ENCODE peak calls at places on chromosomes 3 and 15, in nine cellular contexts. One of them, this sample, is unnamed.

GRCh38 chr15:62606376-62607164 is 436.0 kb upstream of the TPM1 start:
- DNase-seq in Panc1: no peak
- DNase-seq in left ventricle myocardium inferior: no peak
- DNase-seq in ovary: no peak
- DNase-seq in transverse colon: no peak
- DNase-seq in right atrium auricular region: no peak
- DNase-seq in neuronal stem cell: no peak
- DNase-seq in SJSA1: peak; percentile 95
- DNase-seq in HCT116: peak; percentile 58
- DNase-seq in this sample: no peak

GRCh38 chr15:66590435-66590834 is 24.6 kb upstream of the LCTL start:
- DNase-seq in Panc1: no peak
- DNase-seq in left ventricle myocardium inferior: no peak
- DNase-seq in ovary: no peak
- DNase-seq in transverse colon: no peak
- DNase-seq in right atrium auricular region: no peak
- DNase-seq in neuronal stem cell: no peak
- DNase-seq in SJSA1: no peak
- DNase-seq in HCT116: no peak
- DNase-seq in this sample: no peak

GRCh38 chr3:73917643-73918042 is 292.9 kb upstream of the PDZRN3 start:
- DNase-seq in Panc1: no peak
- DNase-seq in left ventricle myocardium inferior: no peak
- DNase-seq in ovary: no peak
- DNase-seq in transverse colon: no peak
- DNase-seq in right atrium auricular region: no peak
- DNase-seq in neuronal stem cell: no peak
- DNase-seq in SJSA1: no peak
- DNase-seq in HCT116: no peak
- DNase-seq in this sample: no peak

GRCh38 chr3:114093596-114093995 is 37.1 kb downstream of the QTRT2 start:
- DNase-seq in Panc1: no peak
- DNase-seq in left ventricle myocardium inferior: no peak
- DNase-seq in ovary: peak; percentile 36
- DNase-seq in transverse colon: peak; percentile 16
- DNase-seq in right atrium auricular region: peak; percentile 70
- DNase-seq in neuronal stem cell: no peak
- DNase-seq in SJSA1: peak; percentile 14
- DNase-seq in HCT116: peak; percentile 4
- DNase-seq in this sample: no peak

GRCh38 chr3:10193692-10194327 is 29.1 kb downstream of the IRAK2 start:
- DNase-seq in Panc1: no peak
- DNase-seq in left ventricle myocardium inferior: no peak
- DNase-seq in ovary: no peak
- DNase-seq in transverse colon: no peak
- DNase-seq in right atrium auricular region: no peak
- DNase-seq in neuronal stem cell: no peak
- DNase-seq in SJSA1: no peak
- DNase-seq in HCT116: no peak
- DNase-seq in this sample: no peak

GRCh38 chr3:82022836-82023235 is 261.4 kb upstream of the GBE1 start:
- DNase-seq in Panc1: no peak
- DNase-seq in left ventricle myocardium inferior: no peak
- DNase-seq in ovary: no peak
- DNase-seq in transverse colon: no peak
- DNase-seq in right atrium auricular region: no peak
- DNase-seq in neuronal stem cell: no peak
- DNase-seq in SJSA1: no peak
- DNase-seq in HCT116: no peak
- DNase-seq in this sample: no peak

GRCh38 chr3:192919895-192920294 is 2.2 kb upstream of the MB21D2 start:
- DNase-seq in Panc1: no peak
- DNase-seq in left ventricle myocardium inferior: no peak
- DNase-seq in ovary: no peak
- DNase-seq in transverse colon: no peak
- DNase-seq in right atrium auricular region: no peak
- DNase-seq in neuronal stem cell: no peak
- DNase-seq in SJSA1: no peak
- DNase-seq in HCT116: no peak
- DNase-seq in this sample: no peak

GRCh38 chr15:74240897-74241614 is 4.9 kb downstream of the CCDC33 start:
- DNase-seq in Panc1: no peak
- DNase-seq in left ventricle myocardium inferior: no peak
- DNase-seq in ovary: no peak
- DNase-seq in transverse colon: no peak
- DNase-seq in right atrium auricular region: no peak
- DNase-seq in neuronal stem cell: no peak
- DNase-seq in SJSA1: no peak
- DNase-seq in HCT116: no peak
- DNase-seq in this sample: no peak

GRCh38 chr15:79903137-79903536 is 6.3 kb upstream of the MTHFS start:
- DNase-seq in Panc1: no peak
- DNase-seq in left ventricle myocardium inferior: no peak
- DNase-seq in ovary: no peak
- DNase-seq in transverse colon: no peak
- DNase-seq in right atrium auricular region: no peak
- DNase-seq in neuronal stem cell: no peak
- DNase-seq in SJSA1: no peak
- DNase-seq in HCT116: no peak
- DNase-seq in this sample: no peak

GRCh38 chr15:101017935-101018849 is 99.0 kb downstream of the LRRK1 start:
- DNase-seq in Panc1: no peak
- DNase-seq in left ventricle myocardium inferior: no peak
- DNase-seq in ovary: no peak
- DNase-seq in transverse colon: peak; percentile 4
- DNase-seq in right atrium auricular region: peak; percentile 57
- DNase-seq in neuronal stem cell: no peak
- DNase-seq in SJSA1: no peak
- DNase-seq in HCT116: no peak
- DNase-seq in this sample: no peak

GRCh38 chr3:76383781-76384180 is 598.4 kb upstream of the ZNF717 start:
- DNase-seq in Panc1: no peak
- DNase-seq in left ventricle myocardium inferior: no peak
- DNase-seq in ovary: no peak
- DNase-seq in transverse colon: no peak
- DNase-seq in right atrium auricular region: no peak
- DNase-seq in neuronal stem cell: no peak
- DNase-seq in SJSA1: no peak
- DNase-seq in HCT116: no peak
- DNase-seq in this sample: no peak

DNA sequence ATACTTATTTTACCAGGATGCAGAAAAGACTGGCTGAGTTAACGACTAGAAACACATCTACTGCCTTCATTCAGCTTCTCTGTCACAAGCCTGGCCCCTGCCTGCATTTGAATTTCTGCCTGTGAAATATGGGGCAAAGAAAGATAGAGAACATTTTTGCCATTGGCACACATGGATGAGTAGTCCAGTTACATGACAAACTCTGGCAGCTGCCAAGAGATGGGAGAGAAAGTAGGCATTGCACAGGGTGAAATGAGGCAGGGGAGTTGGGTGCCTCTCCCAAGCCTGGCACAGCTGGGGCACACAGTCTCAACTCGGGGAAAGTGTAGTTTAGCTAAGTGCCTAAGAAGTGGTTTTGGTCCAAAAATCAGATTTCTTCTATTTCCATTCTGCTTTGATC is 24.0 kb downstream of the ANXA2 start:
- DNase-seq in Panc1: no peak
- DNase-seq in left ventricle myocardium inferior: no peak
- DNase-seq in ovary: no peak
- DNase-seq in transverse colon: no peak
- DNase-seq in right atrium auricular region: no peak
- DNase-seq in neuronal stem cell: no peak
- DNase-seq in SJSA1: no peak
- DNase-seq in HCT116: no peak
- DNase-seq in this sample: no peak
- H3K4me1 ChIP-seq in Panc1: peaks cover 100% of the 10 kb centered on the region
- H3K4me1 ChIP-seq in left ventricle myocardium inferior: peaks cover 98% of the 10 kb centered on the region
- H3K4me1 ChIP-seq in ovary: peaks cover 12% of the 10 kb centered on the region
- H3K4me1 ChIP-seq in transverse colon: peaks cover 58% of the 10 kb centered on the region
- H3K4me1 ChIP-seq in right atrium auricular region: no peaks in the 10 kb centered on the region
- H3K4me1 ChIP-seq in neuronal stem cell: peaks cover 28% of the 10 kb centered on the region
- H3K4me1 ChIP-seq in SJSA1: peaks cover 97% of the 10 kb centered on the region
- H3K4me1 ChIP-seq in HCT116: peaks cover 91% of the 10 kb centered on the region
- H3K4me1 ChIP-seq in this sample: peaks cover 87% of the 10 kb centered on the region

DNA sequence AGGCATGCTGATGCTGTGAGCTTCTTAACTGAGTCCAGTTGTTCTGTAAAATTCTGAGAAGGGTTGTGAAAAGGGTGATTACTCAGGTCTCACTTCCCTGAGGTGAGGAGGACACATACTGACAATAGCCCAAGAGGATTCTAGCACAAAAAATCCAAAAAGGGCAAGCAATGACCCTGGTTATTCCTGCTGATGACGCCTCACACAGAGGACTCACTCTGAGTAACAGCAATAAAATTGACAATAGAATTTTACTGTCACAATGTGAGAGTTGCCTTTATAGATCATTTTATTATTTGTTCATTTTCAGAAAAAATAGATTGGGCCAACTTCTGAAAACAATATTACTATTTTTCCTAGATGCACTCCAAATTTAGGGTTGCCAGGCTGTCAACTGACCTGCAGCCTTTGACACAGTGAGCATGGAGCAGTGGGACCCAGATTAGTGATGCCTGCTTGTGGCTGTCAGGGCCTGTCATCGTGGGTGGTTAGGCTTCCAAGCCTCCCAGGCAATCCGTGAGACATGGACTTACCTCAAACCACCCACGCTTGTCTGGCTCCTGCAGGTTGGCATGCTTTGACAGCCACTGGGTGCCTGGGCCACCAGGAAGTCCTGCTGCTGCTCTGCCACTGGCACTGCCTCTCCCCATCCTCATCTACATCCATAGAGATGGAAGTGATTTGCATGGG is 396.0 kb upstream of the THBS1 start:
- DNase-seq in Panc1: no peak
- DNase-seq in left ventricle myocardium inferior: no peak
- DNase-seq in ovary: no peak
- DNase-seq in transverse colon: no peak
- DNase-seq in right atrium auricular region: no peak
- DNase-seq in neuronal stem cell: no peak
- DNase-seq in SJSA1: peak; percentile 77
- DNase-seq in HCT116: no peak
- DNase-seq in this sample: no peak
- H3K4me1 ChIP-seq in Panc1: no peaks in the 10 kb centered on the region
- H3K4me1 ChIP-seq in left ventricle myocardium inferior: peaks cover 10% of the 10 kb centered on the region
- H3K4me1 ChIP-seq in ovary: peaks cover 11% of the 10 kb centered on the region
- H3K4me1 ChIP-seq in transverse colon: peaks cover 22% of the 10 kb centered on the region
- H3K4me1 ChIP-seq in right atrium auricular region: no peaks in the 10 kb centered on the region
- H3K4me1 ChIP-seq in neuronal stem cell: peaks cover 2% of the 10 kb centered on the region
- H3K4me1 ChIP-seq in SJSA1: peaks cover 61% of the 10 kb centered on the region
- H3K4me1 ChIP-seq in HCT116: peaks cover 5% of the 10 kb centered on the region
- H3K4me1 ChIP-seq in this sample: no peaks in the 10 kb centered on the region

DNA sequence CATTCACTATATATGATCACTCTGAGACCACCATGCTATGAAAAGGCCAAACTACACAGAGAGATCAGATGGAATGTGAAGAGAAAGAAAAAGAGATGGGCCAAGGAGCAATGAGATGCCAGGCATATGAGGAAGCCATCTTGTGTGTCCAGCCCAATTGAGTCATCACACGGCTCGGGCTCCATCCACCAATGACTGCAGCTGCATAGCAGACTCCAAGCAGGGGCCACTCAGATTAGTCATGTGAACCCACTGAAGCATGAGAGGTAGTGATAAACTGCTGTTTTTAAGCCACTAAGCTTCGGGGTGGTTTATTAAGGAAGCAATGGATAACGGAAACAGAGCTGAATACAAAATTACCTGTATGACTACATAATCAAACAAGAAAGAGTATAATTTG is 185.9 kb downstream of the SUCLG2 start:
- DNase-seq in Panc1: no peak
- DNase-seq in left ventricle myocardium inferior: no peak
- DNase-seq in ovary: no peak
- DNase-seq in transverse colon: no peak
- DNase-seq in right atrium auricular region: no peak
- DNase-seq in neuronal stem cell: no peak
- DNase-seq in SJSA1: no peak
- DNase-seq in HCT116: no peak
- DNase-seq in this sample: no peak
- H3K4me1 ChIP-seq in Panc1: no peaks in the 10 kb centered on the region
- H3K4me1 ChIP-seq in left ventricle myocardium inferior: no peaks in the 10 kb centered on the region
- H3K4me1 ChIP-seq in ovary: peaks cover 4% of the 10 kb centered on the region
- H3K4me1 ChIP-seq in transverse colon: no peaks in the 10 kb centered on the region
- H3K4me1 ChIP-seq in right atrium auricular region: no peaks in the 10 kb centered on the region
- H3K4me1 ChIP-seq in neuronal stem cell: peaks cover 3% of the 10 kb centered on the region
- H3K4me1 ChIP-seq in SJSA1: no peaks in the 10 kb centered on the region
- H3K4me1 ChIP-seq in HCT116: no peaks in the 10 kb centered on the region
- H3K4me1 ChIP-seq in this sample: no peaks in the 10 kb centered on the region

GRCh38 chr3:170813261-170813660 is 56.7 kb downstream of the RPL22L1 start:
- DNase-seq in Panc1: no peak
- DNase-seq in left ventricle myocardium inferior: no peak
- DNase-seq in ovary: no peak
- DNase-seq in transverse colon: no peak
- DNase-seq in right atrium auricular region: no peak
- DNase-seq in neuronal stem cell: no peak
- DNase-seq in SJSA1: no peak
- DNase-seq in HCT116: no peak
- DNase-seq in this sample: no peak
- H3K4me1 ChIP-seq in Panc1: peaks cover 7% of the 10 kb centered on the region
- H3K4me1 ChIP-seq in left ventricle myocardium inferior: peaks cover 4% of the 10 kb centered on the region
- H3K4me1 ChIP-seq in ovary: peaks cover 16% of the 10 kb centered on the region
- H3K4me1 ChIP-seq in transverse colon: peaks cover 28% of the 10 kb centered on the region
- H3K4me1 ChIP-seq in right atrium auricular region: no peaks in the 10 kb centered on the region
- H3K4me1 ChIP-seq in neuronal stem cell: no peaks in the 10 kb centered on the region
- H3K4me1 ChIP-seq in SJSA1: peaks cover 39% of the 10 kb centered on the region
- H3K4me1 ChIP-seq in HCT116: peaks cover 8% of the 10 kb centered on the region
- H3K4me1 ChIP-seq in this sample: no peaks in the 10 kb centered on the region

GRCh38 chr3:172157566-172158258 is 118.3 kb downstream of the FNDC3B start:
- DNase-seq in Panc1: no peak
- DNase-seq in left ventricle myocardium inferior: no peak
- DNase-seq in ovary: no peak
- DNase-seq in transverse colon: no peak
- DNase-seq in right atrium auricular region: no peak
- DNase-seq in neuronal stem cell: no peak
- DNase-seq in SJSA1: no peak
- DNase-seq in HCT116: no peak
- DNase-seq in this sample: no peak

GRCh38 chr3:172154768-172155649 is 115.6 kb downstream of the FNDC3B start:
- DNase-seq in Panc1: no peak
- DNase-seq in left ventricle myocardium inferior: no peak
- DNase-seq in ovary: no peak
- DNase-seq in transverse colon: peak; percentile 56
- DNase-seq in right atrium auricular region: no peak
- DNase-seq in neuronal stem cell: no peak
- DNase-seq in SJSA1: no peak
- DNase-seq in HCT116: no peak
- DNase-seq in this sample: no peak

GRCh38 chr3:172155880-172156279 is 116.5 kb downstream of the FNDC3B start:
- DNase-seq in Panc1: no peak
- DNase-seq in left ventricle myocardium inferior: no peak
- DNase-seq in ovary: no peak
- DNase-seq in transverse colon: no peak
- DNase-seq in right atrium auricular region: no peak
- DNase-seq in neuronal stem cell: no peak
- DNase-seq in SJSA1: no peak
- DNase-seq in HCT116: no peak
- DNase-seq in this sample: no peak

GRCh38 chr3:172158741-172159140 is 119.4 kb downstream of the FNDC3B start:
- DNase-seq in Panc1: no peak
- DNase-seq in left ventricle myocardium inferior: no peak
- DNase-seq in ovary: no peak
- DNase-seq in transverse colon: no peak
- DNase-seq in right atrium auricular region: no peak
- DNase-seq in neuronal stem cell: no peak
- DNase-seq in SJSA1: no peak
- DNase-seq in HCT116: no peak
- DNase-seq in this sample: no peak

GRCh38 chr3:172156309-172156998 is 117.1 kb downstream of the FNDC3B start:
- DNase-seq in Panc1: no peak
- DNase-seq in left ventricle myocardium inferior: no peak
- DNase-seq in ovary: no peak
- DNase-seq in transverse colon: no peak
- DNase-seq in right atrium auricular region: no peak
- DNase-seq in neuronal stem cell: no peak
- DNase-seq in SJSA1: no peak
- DNase-seq in HCT116: peak; percentile 64
- DNase-seq in this sample: peak; percentile 46
- H3K4me1 ChIP-seq in Panc1: peaks cover 90% of the 10 kb centered on the region
- H3K4me1 ChIP-seq in left ventricle myocardium inferior: peaks cover 81% of the 10 kb centered on the region
- H3K4me1 ChIP-seq in ovary: peaks cover 18% of the 10 kb centered on the region
- H3K4me1 ChIP-seq in transverse colon: peaks cover 48% of the 10 kb centered on the region
- H3K4me1 ChIP-seq in right atrium auricular region: no peaks in the 10 kb centered on the region
- H3K4me1 ChIP-seq in neuronal stem cell: peaks cover 23% of the 10 kb centered on the region
- H3K4me1 ChIP-seq in SJSA1: peaks cover 54% of the 10 kb centered on the region
- H3K4me1 ChIP-seq in HCT116: peaks cover 49% of the 10 kb centered on the region
- H3K4me1 ChIP-seq in this sample: peaks cover 83% of the 10 kb centered on the region

This sample was measured in psoas muscle.